ENCODE peak calls at places on chromosomes 6 and 20, in nine cellular contexts. S is foreskin fibroblast, J is upper lobe of right lung, H is sigmoid colon, U is colonic mucosa, B is fibroblast of pulmonary artery, V is tibial nerve, M is PC-3, P is HL-60. Q is an unnamed sample.
A peak's percentile ranks its signal among the peaks of the same experiment; 100 is the strongest.

GRCh38 chr6:44386364-44386928 is 1.1 kb upstream of the CDC5L start:
- DNase-seq in H (peak; percentile 75), M (no peak), S (no peak), U (peak; percentile 32), B (no peak), J (peak; percentile 87), V (no peak), P (no peak), Q (peak; percentile 63)

GRCh38 chr6:87675004-87675681 is 26.9 kb downstream of the AKIRIN2 start:
- DNase-seq in U (no peak), J (no peak), B (no peak), P (no peak), V (no peak), S (no peak), M (no peak), H (no peak), Q (no peak)

GRCh38 chr6:142474446-142475289 is 172.9 kb downstream of the ADGRG6 start:
- DNase-seq in S (peak; percentile 37), B (peak; percentile 76), U (peak; percentile 19), J (peak; percentile 64), H (no peak), V (no peak), M (peak; percentile 78), P (peak; percentile 36), Q (no peak)

GRCh38 chr20:53606364-53606985 is 12.8 kb upstream of the ZNF217 start:
- DNase-seq in H (no peak), J (peak; percentile 15), B (peak; percentile 88), M (peak; percentile 83), V (no peak), P (no peak), S (peak; percentile 82), U (no peak), Q (peak; percentile 83)

GRCh38 chr6:30156262-30156599 is 4.8 kb downstream of the TRIM10 start:
- DNase-seq in P (peak; percentile 47), M (peak; percentile 89), S (peak; percentile 7), U (peak; percentile 89), J (no peak), B (peak; percentile 79), V (no peak), H (no peak), Q (no peak)

GRCh38 chr20:34820805-34821578 is 4.5 kb downstream of the NCOA6 start:
- DNase-seq in H (no peak), S (no peak), J (no peak), V (no peak), B (no peak), M (no peak), U (no peak), P (no peak), Q (no peak)

GRCh38 chr6:147167009-147167408 is 37.2 kb upstream of the STXBP5 start:
- DNase-seq in P (no peak), J (no peak), U (no peak), S (no peak), V (no peak), M (peak; percentile 10), H (no peak), B (peak; percentile 14), Q (no peak)

GRCh38 chr6:63636516-63636968 is 940 bp downstream of the PHF3 start:
- DNase-seq in H (no peak), J (peak; percentile 79), U (peak; percentile 86), P (no peak), B (peak; percentile 36), V (peak; percentile 59), S (no peak), M (peak; percentile 16), Q (peak; percentile 93)

GRCh38 chr20:62787329-62787728 is 8.9 kb upstream of the MRGBP start:
- DNase-seq in M (no peak), B (no peak), J (no peak), H (no peak), S (no peak), P (no peak), V (no peak), U (no peak), Q (no peak)

GRCh38 chr20:37681384-37681977 is 12.3 kb upstream of the CTNNBL1 start:
- DNase-seq in M (no peak), V (no peak), U (no peak), B (no peak), S (no peak), J (no peak), H (no peak), P (no peak), Q (no peak)

GRCh38 chr6:50610562-50610961 is 102.8 kb upstream of the TFAP2D start:
- DNase-seq in H (no peak), U (no peak), J (no peak), V (no peak), S (no peak), P (no peak), B (no peak), M (peak; percentile 48), Q (no peak)
- TF ChIP-seq CTCF in H (no peak), U (no peak), J (no peak), V (no peak), S (no peak), P (no peak), B (no peak), M (peak; percentile 58), Q (no peak)

DNA sequence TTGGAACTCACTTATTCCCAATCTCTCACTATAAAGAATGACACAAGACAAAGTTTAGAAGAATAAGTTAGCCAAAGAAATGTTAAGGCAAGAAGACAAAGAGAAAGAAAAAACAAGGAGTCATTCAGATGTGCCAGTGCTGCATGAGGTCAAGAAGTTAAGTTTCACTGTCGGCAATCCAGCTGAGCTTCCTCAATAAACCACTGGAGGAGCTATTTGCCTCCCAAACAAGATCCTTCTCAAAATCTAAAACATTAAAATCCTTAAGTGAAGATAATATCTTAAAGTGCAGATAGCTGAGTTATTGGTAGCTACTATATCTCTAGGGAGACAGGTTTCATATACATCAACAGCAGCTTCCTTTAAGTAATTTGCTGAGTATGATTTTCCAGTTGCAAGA is 512.3 kb downstream of the HDGFL1 start:
- DNase-seq in B (no peak), J (no peak), H (no peak), P (no peak), M (no peak), U (no peak), V (no peak), S (no peak), Q (no peak)
- TF ChIP-seq CTCF in B (peak; percentile 27), J (no peak), H (no peak), P (no peak), M (peak; percentile 33), U (no peak), V (no peak), S (no peak), Q (no peak)

GRCh38 chr20:18267815-18268214 is 20.5 kb upstream of the ZNF133 start:
- DNase-seq in U (no peak), J (no peak), H (no peak), M (no peak), V (no peak), S (no peak), B (peak; percentile 6), P (no peak), Q (no peak)

GRCh38 chr20:18276821-18277220 is 11.5 kb upstream of the ZNF133 start:
- DNase-seq in H (no peak), M (peak; percentile 95), B (peak; percentile 76), P (no peak), V (peak; percentile 48), U (peak; percentile 80), S (peak; percentile 62), J (peak; percentile 74), Q (no peak)

GRCh38 chr20:18271160-18271559 is 17.2 kb upstream of the ZNF133 start:
- DNase-seq in V (no peak), P (no peak), S (no peak), M (no peak), U (no peak), B (no peak), H (no peak), J (no peak), Q (no peak)

GRCh38 chr20:18273738-18274137 is 14.6 kb upstream of the ZNF133 start:
- DNase-seq in H (no peak), U (no peak), P (no peak), B (no peak), V (no peak), S (no peak), J (no peak), M (no peak), Q (no peak)

GRCh38 chr20:18272451-18272850 is 15.9 kb upstream of the ZNF133 start:
- DNase-seq in P (no peak), M (peak; percentile 19), J (no peak), B (peak; percentile 31), U (no peak), H (no peak), V (peak; percentile 42), S (no peak), Q (no peak)
- TF ChIP-seq CTCF in P (no peak), M (peak; percentile 41), J (no peak), B (peak; percentile 22), U (no peak), H (no peak), V (peak; percentile 46), S (peak; percentile 8), Q (no peak)

GRCh38 chr20:32153771-32154170 is 44.3 kb downstream of the TM9SF4 start:
- DNase-seq in J (no peak), B (no peak), S (no peak), V (no peak), H (peak; percentile 17), U (no peak), P (no peak), M (no peak), Q (no peak)

GRCh38 chr20:32157611-32158010 is 48.1 kb downstream of the TM9SF4 start:
- DNase-seq in H (peak; percentile 57), V (no peak), B (no peak), P (no peak), J (peak; percentile 46), U (no peak), S (no peak), M (no peak), Q (no peak)

GRCh38 chr20:32152421-32153155 is 43.1 kb downstream of the TM9SF4 start:
- DNase-seq in H (peak; percentile 37), S (no peak), B (peak; percentile 51), J (peak; percentile 5), V (no peak), U (peak; percentile 27), M (no peak), P (no peak), Q (no peak)

GRCh38 chr20:32153156-32153665 is 43.7 kb downstream of the TM9SF4 start:
- DNase-seq in U (no peak), P (no peak), J (peak; percentile 15), V (no peak), M (no peak), B (no peak), H (peak; percentile 24), S (no peak), Q (no peak)

DNA sequence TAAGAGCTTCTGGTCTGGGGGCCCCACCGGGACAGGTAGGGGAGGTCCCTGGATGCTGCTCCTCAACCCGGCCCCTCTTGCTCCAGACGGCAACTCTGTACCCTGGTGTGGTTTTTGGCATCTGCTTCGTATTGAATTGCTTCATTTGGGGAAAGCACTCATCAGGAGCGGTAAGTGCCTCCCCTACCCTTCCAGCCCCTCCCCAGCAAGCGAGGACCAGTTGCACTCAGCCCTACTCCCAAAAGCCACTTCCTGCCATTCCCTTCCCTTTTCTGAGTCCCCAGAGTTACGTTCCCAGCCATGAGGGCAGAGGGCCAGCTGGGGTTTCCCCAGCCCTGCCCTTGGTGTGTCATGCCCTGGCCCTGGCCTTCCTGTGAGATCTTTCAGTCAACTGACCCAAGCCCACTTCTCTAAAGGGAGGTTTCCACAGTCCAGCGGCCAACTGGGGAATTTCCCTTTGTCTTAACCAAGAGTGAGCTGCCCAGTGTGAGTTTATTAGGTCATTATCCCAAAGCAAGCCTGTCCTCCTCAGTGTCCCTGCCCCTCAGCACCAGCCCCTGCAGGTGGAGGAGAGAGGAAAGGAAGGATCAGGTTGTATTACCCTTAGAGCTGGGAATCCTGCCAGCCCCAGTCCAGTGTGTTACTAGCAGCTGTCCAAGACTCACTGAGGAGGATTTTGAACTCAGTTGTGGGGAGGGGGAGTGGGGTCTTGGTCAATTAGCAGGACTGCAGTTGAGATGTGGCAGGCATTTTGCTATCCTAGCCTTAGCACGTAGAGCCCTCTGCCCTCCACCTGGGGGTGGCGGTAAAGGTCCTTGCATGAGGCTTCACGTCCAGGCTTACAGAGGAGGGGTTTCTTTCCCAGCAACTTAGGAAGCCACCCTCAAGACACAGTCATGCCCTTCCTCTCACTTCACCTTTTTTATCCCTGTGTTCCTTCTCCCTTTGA is 45.8 kb downstream of the TM9SF4 start:
- DNase-seq in S (peak; percentile 71), J (peak; percentile 94), B (peak; percentile 97), H (peak; percentile 87), P (peak; percentile 29), U (peak; percentile 67), V (peak; percentile 63), M (peak; percentile 73), Q (peak; percentile 94)
- TF ChIP-seq CTCF in S (no peak), J (peak; percentile 33), B (peak; percentile 39), H (no peak), P (no peak), U (no peak), V (peak; percentile 32), M (peak; percentile 55), Q (no peak)

Q was measured in lower leg skin.